ENCODE peak calls at places on chromosomes 12 and 14, in eight cellular contexts. C is HFF-Myc, H is OCI-LY7, U is neural progenitor cell, Z is lung, N is dorsolateral prefrontal cortex, T is K562, I is Panc1. L is an unnamed sample.
A peak's percentile ranks its signal among the peaks of the same experiment; 100 is the strongest.

GRCh38 chr14:106622200-106622745 is 1095.9 kb downstream of the TMEM121 start:
- DNase-seq in C (no peak), H (no peak), U (no peak), Z (no peak), N (no peak), T (no peak), I (no peak), L (no peak)

GRCh38 chr12:108784270-108784669 is 53.0 kb upstream of the CORO1C start:
- DNase-seq in C (no peak), H (no peak), U (peak; percentile 37), Z (peak; percentile 60), N (no peak), T (no peak), I (no peak), L (no peak)

GRCh38 chr14:52117433-52117832 is 48.6 kb upstream of the NID2 start:
- DNase-seq in C (no peak), H (no peak), U (no peak), Z (no peak), N (no peak), T (no peak), I (no peak), L (no peak)

GRCh38 chr12:3250034-3250433 is 172.9 kb downstream of the TSPAN9 start:
- DNase-seq in C (no peak), H (no peak), U (no peak), Z (no peak), N (no peak), T (no peak), I (no peak), L (no peak)

GRCh38 chr14:54981698-54982097 is 45.2 kb downstream of the WDHD1 start:
- DNase-seq in C (no peak), H (no peak), U (no peak), Z (no peak), N (no peak), T (no peak), I (no peak), L (no peak)

GRCh38 chr14:23068792-23069412 is 11.6 kb upstream of the CDH24 start:
- DNase-seq in C (peak; percentile 92), H (peak; percentile 87), U (peak; percentile 93), Z (peak; percentile 85), N (peak; percentile 83), T (peak; percentile 86), I (peak; percentile 86), L (peak; percentile 87)

GRCh38 chr12:126051611-126052107 is 986.4 kb downstream of the AACS start:
- DNase-seq in C (no peak), H (no peak), U (no peak), Z (no peak), N (no peak), T (no peak), I (no peak), L (no peak)

GRCh38 chr14:23910876-23911210 is 42.7 kb upstream of the DHRS4 start:
- DNase-seq in C (no peak), H (no peak), U (no peak), Z (peak; percentile 7), N (no peak), T (no peak), I (no peak), L (no peak)

GRCh38 chr12:76455582-76456345 is 103.8 kb downstream of the OSBPL8 start:
- DNase-seq in C (peak; percentile 79), H (peak; percentile 60), U (peak; percentile 60), Z (no peak), N (no peak), T (peak; percentile 17), I (peak; percentile 84), L (peak; percentile 6)

GRCh38 chr12:49369723-49370145 is 2.5 kb downstream of the SPATS2 start:
- DNase-seq in C (no peak), H (peak; percentile 59), U (peak; percentile 28), Z (no peak), N (no peak), T (peak; percentile 68), I (no peak), L (peak; percentile 41)

GRCh38 chr14:36319899-36320209 is 583 bp downstream of the MBIP start:
- DNase-seq in C (no peak), H (no peak), U (no peak), Z (no peak), N (no peak), T (no peak), I (no peak), L (no peak)

GRCh38 chr12:51923506-51924365 is 16.4 kb downstream of the ACVRL1 start:
- DNase-seq in C (no peak), H (peak; percentile 29), U (peak; percentile 72), Z (peak; percentile 52), N (no peak), T (peak; percentile 70), I (peak; percentile 4), L (peak; percentile 73)

GRCh38 chr14:71705460-71705859 is 226.8 kb upstream of the RGS6 start:
- DNase-seq in C (no peak), H (no peak), U (no peak), Z (no peak), N (no peak), T (no peak), I (no peak), L (no peak)

GRCh38 chr12:126999352-126999751 is 1267.6 kb upstream of the TMEM132C start:
- DNase-seq in C (no peak), H (no peak), U (no peak), Z (no peak), N (no peak), T (no peak), I (no peak), L (no peak)

GRCh38 chr12:114916531-114916930 is 232.6 kb upstream of the TBX3 start:
- DNase-seq in C (no peak), H (no peak), U (no peak), Z (no peak), N (peak; percentile 40), T (no peak), I (no peak), L (no peak)

GRCh38 chr12:32032205-32032810 is 73.1 kb downstream of the RESF1 start:
- DNase-seq in C (peak; percentile 31), H (no peak), U (no peak), Z (no peak), N (no peak), T (no peak), I (no peak), L (no peak)

GRCh38 chr12:76303989-76304460 is 44.2 kb downstream of the BBS10 start:
- DNase-seq in C (no peak), H (no peak), U (no peak), Z (no peak), N (no peak), T (no peak), I (no peak), L (no peak)

DNA sequence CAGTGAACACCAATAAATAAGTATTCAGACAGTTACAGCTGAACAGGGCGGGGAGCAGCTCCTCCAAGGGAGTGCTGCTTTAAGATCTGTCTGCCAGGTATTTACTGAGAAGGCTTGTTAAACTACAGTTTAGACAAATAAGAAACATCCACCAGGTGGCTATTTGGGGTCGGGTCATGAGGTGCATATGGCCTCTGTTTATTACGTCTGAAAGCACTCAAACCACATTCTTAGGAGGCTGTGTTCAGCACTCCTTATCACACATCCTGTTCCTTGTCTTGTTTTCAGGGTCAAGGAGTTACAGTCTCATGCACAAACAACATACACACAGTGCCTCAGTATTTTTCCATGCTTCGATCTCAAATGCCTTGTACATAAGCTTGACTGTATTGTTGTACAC is 78.8 kb downstream of the KCNMB4 start:
- DNase-seq in C (no peak), H (no peak), U (no peak), Z (no peak), N (no peak), T (no peak), I (no peak), L (no peak)
- TF ChIP-seq CTCF in C (no peak), H (no peak), U (no peak), Z (no peak), N (no peak), T (no peak), I (no peak), L (no peak)

GRCh38 chr12:12524128-12524527 is 38.5 kb downstream of the DUSP16 start:
- DNase-seq in C (no peak), H (no peak), U (no peak), Z (no peak), N (no peak), T (no peak), I (no peak), L (no peak)

GRCh38 chr12:12521044-12521485 is 41.6 kb downstream of the DUSP16 start:
- DNase-seq in C (no peak), H (no peak), U (peak; percentile 25), Z (no peak), N (no peak), T (no peak), I (no peak), L (no peak)

GRCh38 chr12:12523229-12523628 is 39.4 kb downstream of the DUSP16 start:
- DNase-seq in C (no peak), H (no peak), U (no peak), Z (no peak), N (no peak), T (no peak), I (no peak), L (no peak)

GRCh38 chr12:12520278-12520677 is 42.4 kb downstream of the DUSP16 start:
- DNase-seq in C (no peak), H (no peak), U (no peak), Z (no peak), N (no peak), T (no peak), I (no peak), L (no peak)

GRCh38 chr12:12521923-12522322 is 40.7 kb downstream of the DUSP16 start:
- DNase-seq in C (no peak), H (no peak), U (no peak), Z (no peak), N (no peak), T (no peak), I (no peak), L (no peak)
- TF ChIP-seq CTCF in C (no peak), H (no peak), U (no peak), Z (no peak), N (no peak), T (no peak), I (no peak), L (no peak)

GRCh38 chr12:9383585-9383984 is 175.4 kb upstream of the PZP start:
- DNase-seq in C (no peak), H (no peak), U (no peak), Z (no peak), N (no peak), T (no peak), I (no peak), L (no peak)

GRCh38 chr12:9379023-9379742 is 171.0 kb upstream of the PZP start:
- DNase-seq in C (no peak), H (no peak), U (no peak), Z (no peak), N (no peak), T (no peak), I (no peak), L (no peak)

GRCh38 chr12:9380650-9381049 is 172.5 kb upstream of the PZP start:
- DNase-seq in C (no peak), H (no peak), U (no peak), Z (no peak), N (no peak), T (no peak), I (no peak), L (no peak)

GRCh38 chr12:9381619-9382018 is 173.4 kb upstream of the PZP start:
- DNase-seq in C (no peak), H (no peak), U (no peak), Z (no peak), N (no peak), T (no peak), I (no peak), L (no peak)

GRCh38 chr12:9378430-9378835 is 170.2 kb upstream of the PZP start:
- DNase-seq in C (no peak), H (peak; percentile 25), U (peak; percentile 58), Z (no peak), N (no peak), T (peak; percentile 39), I (no peak), L (peak; percentile 54)
- TF ChIP-seq CTCF in C (peak; percentile 30), H (peak; percentile 67), U (peak; percentile 61), Z (no peak), N (no peak), T (peak; percentile 66), I (peak; percentile 53), L (no peak)

GRCh38 chr12:29317556-29318363 is 63.2 kb downstream of the ERGIC2 start:
- DNase-seq in C (peak; percentile 60), H (peak; percentile 75), U (peak; percentile 74), Z (no peak), N (peak; percentile 12), T (peak; percentile 46), I (peak; percentile 69), L (peak; percentile 19)
- TF ChIP-seq CTCF in C (peak; percentile 69), H (peak; percentile 95), U (peak; percentile 93), Z (peak; percentile 96), N (peak; percentile 97), T (peak; percentile 99), I (peak; percentile 91), L (peak; percentile 54)